ENCODE peak calls at places on chromosomes 6 and 20, in six cellular contexts. H, K, R, I, J and F are unnamed samples.
A peak's percentile ranks its signal among the peaks of the same experiment; 100 is the strongest.

GRCh38 chr20:53127027-53127426 is 154.9 kb downstream of the TSHZ2 start:
- DNase-seq in H (no peak), K (no peak), R (no peak), I (no peak), J (no peak), F (no peak)

GRCh38 chr20:4173142-4173541 is 157.8 kb upstream of the RNF24 start:
- DNase-seq in I (no peak), R (no peak), K (no peak), H (no peak), J (no peak), F (no peak)

GRCh38 chr6:157550114-157550989 is 169.4 kb downstream of the ZDHHC14 start:
- DNase-seq in K (no peak), H (no peak), I (no peak), R (no peak), J (no peak), F (no peak)

GRCh38 chr6:14549319-14549770 is 431.8 kb downstream of the CD83 start:
- DNase-seq in R (peak; percentile 50), H (no peak), J (no peak), K (no peak), I (no peak), F (no peak)

GRCh38 chr6:97322811-97323210 is 39.8 kb upstream of the MMS22L start:
- DNase-seq in I (no peak), K (no peak), R (no peak), J (no peak), H (no peak), F (peak; percentile 0)

GRCh38 chr20:20894753-20895152 is 182.3 kb upstream of the RALGAPA2 start:
- DNase-seq in H (no peak), K (no peak), I (no peak), R (no peak), J (peak; percentile 17), F (no peak)

GRCh38 chr20:17735959-17736621 is 36.3 kb downstream of the BANF2 start:
- DNase-seq in H (no peak), K (no peak), J (no peak), R (no peak), I (no peak), F (no peak)

GRCh38 chr6:125094563-125094962 is 59.0 kb upstream of the TPD52L1 start:
- DNase-seq in H (no peak), R (no peak), J (no peak), I (peak; percentile 46), K (peak; percentile 65), F (peak; percentile 40)

GRCh38 chr6:14728396-14729024 is 517.4 kb upstream of the JARID2 start:
- DNase-seq in H (no peak), I (peak; percentile 82), R (no peak), K (peak; percentile 70), J (peak; percentile 24), F (no peak)

GRCh38 chr6:87641065-87641692 is 51.2 kb downstream of the ORC3 start:
- DNase-seq in H (no peak), I (no peak), R (no peak), K (no peak), J (no peak), F (no peak)

GRCh38 chr20:62320581-62321354 is 18.0 kb downstream of the ADRM1 start:
- DNase-seq in R (peak; percentile 33), H (peak; percentile 76), J (no peak), I (no peak), K (no peak), F (no peak)

GRCh38 chr6:45625191-45625664 is 247.5 kb upstream of the SUPT3H start:
- DNase-seq in R (no peak), I (peak; percentile 62), K (no peak), H (no peak), J (no peak), F (peak; percentile 42)

GRCh38 chr6:150937126-150937906 is 71.8 kb downstream of the MTHFD1L start:
- DNase-seq in K (no peak), H (no peak), R (no peak), J (peak; percentile 62), I (peak; percentile 83), F (no peak)

GRCh38 chr6:30184417-30185031 is 21.2 kb downstream of the TRIM15 start:
- DNase-seq in I (no peak), J (no peak), K (no peak), R (no peak), H (no peak), F (no peak)

GRCh38 chr6:137216875-137217553 is 2.2 kb downstream of the IFNGR1 start:
- DNase-seq in R (no peak), H (no peak), K (no peak), J (no peak), I (no peak), F (no peak)

GRCh38 chr20:49814057-49814675 is 1.5 kb downstream of the SLC9A8 start:
- DNase-seq in K (no peak), I (no peak), H (no peak), R (no peak), J (no peak), F (no peak)

GRCh38 chr6:133526436-133526835 is 285.3 kb downstream of the EYA4 start:
- DNase-seq in K (no peak), J (no peak), I (no peak), R (no peak), H (no peak), F (no peak)

GRCh38 chr6:166563805-166564204 is 22.7 kb downstream of the RAMACL start:
- DNase-seq in H (no peak), R (no peak), J (no peak), K (no peak), I (no peak), F (no peak)

GRCh38 chr6:167324111-167324510 is 775 bp upstream of the TTLL2 start:
- DNase-seq in I (no peak), K (no peak), J (no peak), R (no peak), H (no peak), F (no peak)

GRCh38 chr20:2364014-2364413 is 16.7 kb upstream of the TGM6 start:
- DNase-seq in R (no peak), H (no peak), J (no peak), K (no peak), I (peak; percentile 56), F (no peak)

GRCh38 chr6:53975966-53976610 is 135.2 kb upstream of the MLIP start:
- DNase-seq in R (no peak), H (no peak), K (no peak), J (no peak), I (peak; percentile 59), F (no peak)

GRCh38 chr6:71444222-71444621 is 155.6 kb downstream of the OGFRL1 start:
- DNase-seq in R (no peak), J (no peak), I (peak; percentile 11), K (no peak), H (no peak), F (no peak)
- TF ChIP-seq CTCF in R (no peak), J (peak; percentile 48), I (peak; percentile 2), K (peak; percentile 11), H (no peak), F (peak; percentile 7)

GRCh38 chr20:47596003-47596571 is 94.4 kb downstream of the NCOA3 start:
- DNase-seq in J (no peak), R (no peak), H (no peak), K (no peak), I (no peak), F (no peak)
- H3K36me3 ChIP-seq in J (peaks cover 8% of the 10 kb centered on the region), R (no peaks in the 10 kb centered on the region), H (no peaks in the 10 kb centered on the region), K (no peaks in the 10 kb centered on the region), I (no peaks in the 10 kb centered on the region), F (no peaks in the 10 kb centered on the region)

GRCh38 chr6:75896526-75896925 is 147.5 kb downstream of the MYO6 start:
- DNase-seq in R (no peak), I (no peak), J (no peak), H (no peak), K (no peak), F (no peak)

GRCh38 chr6:75892384-75892783 is 143.3 kb downstream of the MYO6 start:
- DNase-seq in I (no peak), K (no peak), J (no peak), R (no peak), H (no peak), F (no peak)

GRCh38 chr6:75893776-75894152 is 144.7 kb downstream of the MYO6 start:
- DNase-seq in R (no peak), J (no peak), I (peak; percentile 6), H (no peak), K (no peak), F (no peak)

GRCh38 chr6:75893058-75893775 is 144.2 kb downstream of the MYO6 start:
- DNase-seq in K (peak; percentile 79), I (peak; percentile 89), R (peak; percentile 79), J (no peak), H (no peak), F (peak; percentile 40)
- TF ChIP-seq CTCF in K (peak; percentile 71), I (peak; percentile 58), R (peak; percentile 92), J (peak; percentile 80), H (peak; percentile 51), F (peak; percentile 46)

GRCh38 chr6:31728767-31729514 is at the start of gene DDAH2:
- DNase-seq in J (no peak), I (no peak), K (peak; percentile 91), H (no peak), R (no peak), F (no peak)
- H3K36me3 ChIP-seq in J (peaks cover 62% of the 10 kb centered on the region), I (peaks cover 33% of the 10 kb centered on the region), K (peaks cover 50% of the 10 kb centered on the region), H (peaks cover 61% of the 10 kb centered on the region), R (peaks cover 5% of the 10 kb centered on the region), F (peaks cover 51% of the 10 kb centered on the region)

DNA sequence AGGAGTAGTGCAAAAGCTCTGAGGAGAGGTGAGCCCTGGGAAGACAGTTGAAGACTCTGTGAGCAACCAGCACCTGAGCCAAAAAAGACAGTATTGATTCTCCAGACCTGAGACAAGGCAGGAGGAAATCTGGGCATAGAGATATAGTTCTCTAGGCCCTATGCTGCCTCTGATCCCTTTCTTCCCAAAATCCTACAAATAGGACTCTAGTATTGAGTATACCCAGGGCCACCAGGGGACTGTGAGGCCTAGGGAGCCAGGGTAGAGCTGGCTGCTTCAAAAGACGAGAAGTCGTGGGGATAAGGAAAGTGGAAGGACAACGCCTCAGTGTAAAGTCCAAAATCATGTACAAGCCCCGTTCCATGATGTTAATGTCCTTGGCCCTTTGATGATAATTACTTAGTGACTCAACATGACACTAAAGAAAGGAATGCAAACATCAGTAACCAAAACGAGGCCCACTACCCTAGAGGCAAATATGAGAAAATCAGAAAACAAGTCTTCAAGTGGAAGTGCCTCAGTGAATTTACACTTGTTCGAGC is 197.3 kb upstream of the PROKR2 start:
- DNase-seq in K (no peak), H (no peak), R (no peak), I (no peak), J (no peak), F (no peak)
- TF ChIP-seq CTCF in K (no peak), H (no peak), R (no peak), I (no peak), J (no peak), F (no peak)